ENCODE peak calls at places on chromosome 22, in nine cellular contexts. One of them, this sample, is unnamed. For H3K27me3, the result is how much of the 10 kb centered on the place peaks cover.

GRCh38 chr22:48089601-48090331 is 1327.3 kb downstream of the TBC1D22A start:
- DNase-seq in lower lobe of right lung: no peak
- DNase-seq in tibial nerve: peak
- DNase-seq in cardiac muscle cell: peak
- DNase-seq in dorsolateral prefrontal cortex: peak
- DNase-seq in IMR-90: no peak
- DNase-seq in bronchial epithelial cell: no peak
- DNase-seq in adipocyte: peak
- DNase-seq in brain microvascular endothelial cell: peak
- DNase-seq in this sample: no peak

GRCh38 chr22:18057568-18058209 is 20.1 kb upstream of the PEX26 start:
- DNase-seq in cardiac muscle cell: peak
- DNase-seq in bronchial epithelial cell: peak
- DNase-seq in IMR-90: peak
- DNase-seq in brain microvascular endothelial cell: peak
- DNase-seq in tibial nerve: peak
- DNase-seq in dorsolateral prefrontal cortex: peak
- DNase-seq in lower lobe of right lung: no peak
- DNase-seq in adipocyte: peak
- DNase-seq in this sample: no peak

GRCh38 chr22:32528984-32529982 is 54.7 kb downstream of the FBXO7 start:
- DNase-seq in bronchial epithelial cell: peak
- DNase-seq in tibial nerve: peak
- DNase-seq in dorsolateral prefrontal cortex: peak
- DNase-seq in cardiac muscle cell: peak
- DNase-seq in lower lobe of right lung: peak
- DNase-seq in adipocyte: peak
- DNase-seq in IMR-90: peak
- DNase-seq in brain microvascular endothelial cell: peak
- DNase-seq in this sample: peak

GRCh38 chr22:33971561-33971961 is 51.3 kb upstream of the LARGE1 start:
- DNase-seq in tibial nerve: peak
- DNase-seq in adipocyte: no peak
- DNase-seq in dorsolateral prefrontal cortex: no peak
- DNase-seq in cardiac muscle cell: peak
- DNase-seq in lower lobe of right lung: no peak
- DNase-seq in IMR-90: no peak
- DNase-seq in bronchial epithelial cell: peak
- DNase-seq in brain microvascular endothelial cell: no peak
- DNase-seq in this sample: no peak

GRCh38 chr22:29954203-29954855 is 71.4 kb downstream of the MTMR3 start:
- DNase-seq in bronchial epithelial cell: no peak
- DNase-seq in IMR-90: no peak
- DNase-seq in tibial nerve: no peak
- DNase-seq in lower lobe of right lung: no peak
- DNase-seq in cardiac muscle cell: no peak
- DNase-seq in dorsolateral prefrontal cortex: no peak
- DNase-seq in brain microvascular endothelial cell: no peak
- DNase-seq in adipocyte: no peak
- DNase-seq in this sample: no peak

GRCh38 chr22:29134448-29134847 is 61.6 kb downstream of the KREMEN1 start:
- DNase-seq in cardiac muscle cell: no peak
- DNase-seq in adipocyte: no peak
- DNase-seq in bronchial epithelial cell: no peak
- DNase-seq in dorsolateral prefrontal cortex: no peak
- DNase-seq in tibial nerve: no peak
- DNase-seq in IMR-90: no peak
- DNase-seq in brain microvascular endothelial cell: no peak
- DNase-seq in lower lobe of right lung: no peak
- DNase-seq in this sample: no peak

GRCh38 chr22:27885977-27886842 is 32.8 kb downstream of the PITPNB start:
- DNase-seq in IMR-90: peak
- DNase-seq in cardiac muscle cell: peak
- DNase-seq in brain microvascular endothelial cell: peak
- DNase-seq in adipocyte: peak
- DNase-seq in lower lobe of right lung: no peak
- DNase-seq in tibial nerve: peak
- DNase-seq in bronchial epithelial cell: peak
- DNase-seq in dorsolateral prefrontal cortex: peak
- DNase-seq in this sample: peak

GRCh38 chr22:48052621-48052890 is 1290.1 kb downstream of the TBC1D22A start:
- DNase-seq in dorsolateral prefrontal cortex: no peak
- DNase-seq in brain microvascular endothelial cell: no peak
- DNase-seq in adipocyte: no peak
- DNase-seq in IMR-90: no peak
- DNase-seq in lower lobe of right lung: no peak
- DNase-seq in cardiac muscle cell: no peak
- DNase-seq in tibial nerve: no peak
- DNase-seq in bronchial epithelial cell: no peak
- DNase-seq in this sample: no peak

GRCh38 chr22:39309364-39309861 is 10.0 kb downstream of the RPL3 start:
- DNase-seq in brain microvascular endothelial cell: peak
- DNase-seq in lower lobe of right lung: no peak
- DNase-seq in bronchial epithelial cell: peak
- DNase-seq in dorsolateral prefrontal cortex: no peak
- DNase-seq in IMR-90: no peak
- DNase-seq in cardiac muscle cell: no peak
- DNase-seq in tibial nerve: no peak
- DNase-seq in adipocyte: no peak
- DNase-seq in this sample: no peak

GRCh38 chr22:31952094-31952401 is 7.7 kb downstream of the YWHAH start:
- DNase-seq in cardiac muscle cell: peak
- DNase-seq in lower lobe of right lung: no peak
- DNase-seq in adipocyte: no peak
- DNase-seq in brain microvascular endothelial cell: no peak
- DNase-seq in bronchial epithelial cell: no peak
- DNase-seq in tibial nerve: no peak
- DNase-seq in dorsolateral prefrontal cortex: no peak
- DNase-seq in IMR-90: no peak
- DNase-seq in this sample: no peak

GRCh38 chr22:17086301-17086700 is 1.5 kb downstream of the IL17RA start:
- DNase-seq in bronchial epithelial cell: no peak
- DNase-seq in adipocyte: no peak
- DNase-seq in tibial nerve: no peak
- DNase-seq in brain microvascular endothelial cell: no peak
- DNase-seq in dorsolateral prefrontal cortex: no peak
- DNase-seq in lower lobe of right lung: no peak
- DNase-seq in IMR-90: no peak
- DNase-seq in cardiac muscle cell: no peak
- DNase-seq in this sample: no peak

GRCh38 chr22:45515678-45516077 is 13.0 kb downstream of the FBLN1 start:
- DNase-seq in dorsolateral prefrontal cortex: no peak
- DNase-seq in IMR-90: no peak
- DNase-seq in adipocyte: no peak
- DNase-seq in cardiac muscle cell: no peak
- DNase-seq in bronchial epithelial cell: no peak
- DNase-seq in tibial nerve: no peak
- DNase-seq in brain microvascular endothelial cell: no peak
- DNase-seq in lower lobe of right lung: no peak
- DNase-seq in this sample: no peak
- H3K4me3 ChIP-seq in dorsolateral prefrontal cortex: no peak
- H3K4me3 ChIP-seq in IMR-90: no peak
- H3K4me3 ChIP-seq in adipocyte: no peak
- H3K4me3 ChIP-seq in cardiac muscle cell: no peak
- H3K4me3 ChIP-seq in bronchial epithelial cell: no peak
- H3K4me3 ChIP-seq in tibial nerve: no peak
- H3K4me3 ChIP-seq in brain microvascular endothelial cell: no peak
- H3K4me3 ChIP-seq in lower lobe of right lung: no peak
- H3K4me3 ChIP-seq in this sample: no peak

GRCh38 chr22:50656122-50657070 is 16.2 kb upstream of the SHANK3 start:
- DNase-seq in cardiac muscle cell: peak
- DNase-seq in bronchial epithelial cell: peak
- DNase-seq in lower lobe of right lung: peak
- DNase-seq in brain microvascular endothelial cell: no peak
- DNase-seq in tibial nerve: no peak
- DNase-seq in dorsolateral prefrontal cortex: no peak
- DNase-seq in IMR-90: peak
- DNase-seq in adipocyte: peak
- DNase-seq in this sample: no peak
- H3K27me3 ChIP-seq in cardiac muscle cell: under half
- H3K27me3 ChIP-seq in bronchial epithelial cell: under half
- H3K27me3 ChIP-seq in lower lobe of right lung: under half
- H3K27me3 ChIP-seq in brain microvascular endothelial cell: under half
- H3K27me3 ChIP-seq in tibial nerve: under half
- H3K27me3 ChIP-seq in dorsolateral prefrontal cortex: under half
- H3K27me3 ChIP-seq in IMR-90: under half
- H3K27me3 ChIP-seq in adipocyte: under half
- H3K27me3 ChIP-seq in this sample: under half

GRCh38 chr22:19691721-19692341 is 22.5 kb upstream of the SEPTIN5 start:
- DNase-seq in bronchial epithelial cell: peak
- DNase-seq in adipocyte: peak
- DNase-seq in brain microvascular endothelial cell: peak
- DNase-seq in dorsolateral prefrontal cortex: no peak
- DNase-seq in tibial nerve: no peak
- DNase-seq in cardiac muscle cell: peak
- DNase-seq in IMR-90: peak
- DNase-seq in lower lobe of right lung: no peak
- DNase-seq in this sample: no peak

GRCh38 chr22:19691007-19691720 is 23.1 kb upstream of the SEPTIN5 start:
- DNase-seq in tibial nerve: no peak
- DNase-seq in IMR-90: no peak
- DNase-seq in brain microvascular endothelial cell: no peak
- DNase-seq in bronchial epithelial cell: no peak
- DNase-seq in cardiac muscle cell: no peak
- DNase-seq in adipocyte: no peak
- DNase-seq in dorsolateral prefrontal cortex: no peak
- DNase-seq in lower lobe of right lung: no peak
- DNase-seq in this sample: no peak

GRCh38 chr22:19693981-19694670 is 20.2 kb upstream of the SEPTIN5 start:
- DNase-seq in brain microvascular endothelial cell: no peak
- DNase-seq in dorsolateral prefrontal cortex: no peak
- DNase-seq in cardiac muscle cell: no peak
- DNase-seq in lower lobe of right lung: no peak
- DNase-seq in IMR-90: no peak
- DNase-seq in adipocyte: no peak
- DNase-seq in tibial nerve: no peak
- DNase-seq in bronchial epithelial cell: no peak
- DNase-seq in this sample: no peak

GRCh38 chr22:19694696-19695095 is 19.6 kb upstream of the SEPTIN5 start:
- DNase-seq in bronchial epithelial cell: no peak
- DNase-seq in lower lobe of right lung: no peak
- DNase-seq in IMR-90: no peak
- DNase-seq in dorsolateral prefrontal cortex: no peak
- DNase-seq in cardiac muscle cell: no peak
- DNase-seq in tibial nerve: no peak
- DNase-seq in adipocyte: no peak
- DNase-seq in brain microvascular endothelial cell: no peak
- DNase-seq in this sample: no peak

DNA sequence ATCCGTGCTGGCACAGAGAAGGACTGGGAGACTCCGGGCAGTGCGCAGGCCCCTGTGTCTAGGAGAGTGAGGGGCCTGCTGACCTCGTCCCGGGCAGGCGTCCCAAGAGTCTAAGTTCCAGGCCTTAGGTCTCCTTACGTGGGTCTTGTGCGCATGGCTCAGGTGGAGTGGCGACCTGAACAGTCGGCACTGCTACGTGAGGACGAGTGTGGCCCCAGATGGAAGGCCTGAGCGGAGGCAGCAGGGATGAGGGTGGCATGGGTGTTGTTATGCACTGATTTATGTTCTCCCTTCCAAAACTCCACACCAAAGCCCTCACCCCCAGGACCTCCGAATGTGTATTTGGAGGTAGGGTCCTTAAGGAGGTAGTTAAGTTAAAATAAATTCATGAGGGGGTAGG is 20.7 kb upstream of the SEPTIN5 start:
- DNase-seq in IMR-90: no peak
- DNase-seq in lower lobe of right lung: no peak
- DNase-seq in dorsolateral prefrontal cortex: no peak
- DNase-seq in bronchial epithelial cell: no peak
- DNase-seq in adipocyte: no peak
- DNase-seq in cardiac muscle cell: no peak
- DNase-seq in brain microvascular endothelial cell: no peak
- DNase-seq in tibial nerve: no peak
- DNase-seq in this sample: no peak
- H3K4me3 ChIP-seq in IMR-90: no peak
- H3K4me3 ChIP-seq in lower lobe of right lung: no peak
- H3K4me3 ChIP-seq in dorsolateral prefrontal cortex: no peak
- H3K4me3 ChIP-seq in bronchial epithelial cell: no peak
- H3K4me3 ChIP-seq in adipocyte: no peak
- H3K4me3 ChIP-seq in cardiac muscle cell: no peak
- H3K4me3 ChIP-seq in brain microvascular endothelial cell: no peak
- H3K4me3 ChIP-seq in tibial nerve: no peak
- H3K4me3 ChIP-seq in this sample: no peak

GRCh38 chr22:22670076-22670795 is 25.8 kb downstream of the GGTLC2 start:
- DNase-seq in tibial nerve: no peak
- DNase-seq in IMR-90: no peak
- DNase-seq in cardiac muscle cell: no peak
- DNase-seq in adipocyte: no peak
- DNase-seq in brain microvascular endothelial cell: no peak
- DNase-seq in lower lobe of right lung: no peak
- DNase-seq in dorsolateral prefrontal cortex: no peak
- DNase-seq in bronchial epithelial cell: no peak
- DNase-seq in this sample: no peak

GRCh38 chr22:22673099-22673498 is 28.7 kb downstream of the GGTLC2 start:
- DNase-seq in cardiac muscle cell: no peak
- DNase-seq in IMR-90: no peak
- DNase-seq in bronchial epithelial cell: no peak
- DNase-seq in brain microvascular endothelial cell: no peak
- DNase-seq in dorsolateral prefrontal cortex: no peak
- DNase-seq in adipocyte: no peak
- DNase-seq in tibial nerve: no peak
- DNase-seq in lower lobe of right lung: no peak
- DNase-seq in this sample: no peak

GRCh38 chr22:22671506-22671905 is 27.1 kb downstream of the GGTLC2 start:
- DNase-seq in adipocyte: no peak
- DNase-seq in bronchial epithelial cell: no peak
- DNase-seq in cardiac muscle cell: no peak
- DNase-seq in brain microvascular endothelial cell: no peak
- DNase-seq in IMR-90: no peak
- DNase-seq in tibial nerve: no peak
- DNase-seq in lower lobe of right lung: no peak
- DNase-seq in dorsolateral prefrontal cortex: no peak
- DNase-seq in this sample: no peak

GRCh38 chr22:22674473-22674872 is 30.1 kb downstream of the GGTLC2 start:
- DNase-seq in adipocyte: no peak
- DNase-seq in bronchial epithelial cell: no peak
- DNase-seq in tibial nerve: no peak
- DNase-seq in cardiac muscle cell: no peak
- DNase-seq in lower lobe of right lung: no peak
- DNase-seq in IMR-90: no peak
- DNase-seq in dorsolateral prefrontal cortex: no peak
- DNase-seq in brain microvascular endothelial cell: no peak
- DNase-seq in this sample: no peak

GRCh38 chr22:22673628-22674027 is 29.2 kb downstream of the GGTLC2 start:
- DNase-seq in dorsolateral prefrontal cortex: peak
- DNase-seq in lower lobe of right lung: no peak
- DNase-seq in IMR-90: no peak
- DNase-seq in cardiac muscle cell: no peak
- DNase-seq in bronchial epithelial cell: no peak
- DNase-seq in tibial nerve: no peak
- DNase-seq in adipocyte: no peak
- DNase-seq in brain microvascular endothelial cell: no peak
- DNase-seq in this sample: no peak
- H3K27me3 ChIP-seq in dorsolateral prefrontal cortex: under half
- H3K27me3 ChIP-seq in lower lobe of right lung: under half
- H3K27me3 ChIP-seq in IMR-90: under half
- H3K27me3 ChIP-seq in cardiac muscle cell: under half
- H3K27me3 ChIP-seq in bronchial epithelial cell: under half
- H3K27me3 ChIP-seq in tibial nerve: under half
- H3K27me3 ChIP-seq in adipocyte: under half
- H3K27me3 ChIP-seq in brain microvascular endothelial cell: under half
- H3K27me3 ChIP-seq in this sample: under half

This sample was measured in HAP-1.